ENCODE peak calls at places on chromosomes 12 and 14, in ten cellular contexts. B, P, K, G, T, Q, D, A, Z and V are unnamed samples.
A peak's percentile ranks its signal among the peaks of the same experiment; 100 is the strongest.

GRCh38 chr12:132561784-132562156 is 48.6 kb downstream of the LRCOL1 start:
- DNase-seq in B (no peak), P (no peak), K (no peak), G (peak; percentile 47), T (no peak), Q (no peak), D (no peak), A (no peak), Z (no peak), V (no peak)

GRCh38 chr14:37232907-37233481 is 35.3 kb downstream of the MIPOL1 start:
- DNase-seq in B (no peak), P (peak; percentile 69), K (no peak), G (no peak), T (no peak), Q (no peak), D (peak; percentile 52), A (peak; percentile 71), Z (no peak), V (no peak)

GRCh38 chr12:30753761-30754382 is 879 bp downstream of the CAPRIN2 start:
- DNase-seq in B (no peak), P (peak; percentile 65), K (no peak), G (no peak), T (no peak), Q (no peak), D (no peak), A (peak; percentile 53), Z (no peak), V (no peak)

GRCh38 chr12:124315316-124315924 is 20.5 kb downstream of the RFLNA start:
- DNase-seq in B (no peak), P (no peak), K (no peak), G (no peak), T (no peak), Q (no peak), D (no peak), A (no peak), Z (no peak), V (no peak)

GRCh38 chr12:116291218-116291617 is 13.7 kb upstream of the MED13L start:
- DNase-seq in B (no peak), P (no peak), K (no peak), G (no peak), T (no peak), Q (no peak), D (no peak), A (no peak), Z (no peak), V (no peak)

GRCh38 chr14:44995770-44996294 is 33.8 kb downstream of the TOGARAM1 start:
- DNase-seq in B (no peak), P (no peak), K (no peak), G (no peak), T (no peak), Q (no peak), D (no peak), A (no peak), Z (no peak), V (no peak)

GRCh38 chr12:115322275-115322674 is 638.3 kb upstream of the TBX3 start:
- DNase-seq in B (no peak), P (peak; percentile 64), K (no peak), G (no peak), T (no peak), Q (no peak), D (no peak), A (peak; percentile 34), Z (no peak), V (no peak)

GRCh38 chr12:6494351-6494743 is 445 bp downstream of the NCAPD2 start:
- DNase-seq in B (no peak), P (no peak), K (no peak), G (no peak), T (no peak), Q (no peak), D (no peak), A (no peak), Z (no peak), V (no peak)

GRCh38 chr12:14952295-14952995 is 9.0 kb downstream of the ARHGDIB start:
- DNase-seq in B (no peak), P (peak; percentile 68), K (no peak), G (no peak), T (no peak), Q (no peak), D (no peak), A (peak; percentile 98), Z (no peak), V (no peak)

GRCh38 chr12:121165316-121165715 is 32.6 kb downstream of the P2RX7 start:
- DNase-seq in B (no peak), P (peak; percentile 73), K (peak; percentile 33), G (no peak), T (no peak), Q (no peak), D (no peak), A (peak; percentile 57), Z (no peak), V (no peak)

GRCh38 chr14:31592619-31593018 is 31.4 kb downstream of the NUBPL start:
- DNase-seq in B (no peak), P (no peak), K (no peak), G (no peak), T (no peak), Q (no peak), D (no peak), A (peak; percentile 28), Z (no peak), V (no peak)

GRCh38 chr14:59303216-59303615 is 114.7 kb downstream of the DAAM1 start:
- DNase-seq in B (no peak), P (peak; percentile 63), K (no peak), G (no peak), T (no peak), Q (no peak), D (no peak), A (no peak), Z (no peak), V (no peak)

GRCh38 chr12:131505561-131505960 is 205.3 kb upstream of the SFSWAP start:
- DNase-seq in B (no peak), P (no peak), K (no peak), G (no peak), T (no peak), Q (no peak), D (no peak), A (no peak), Z (no peak), V (no peak)

GRCh38 chr14:103858063-103858820 is 10.9 kb upstream of the PPP1R13B start:
- DNase-seq in B (no peak), P (no peak), K (no peak), G (peak; percentile 25), T (peak; percentile 73), Q (no peak), D (no peak), A (no peak), Z (no peak), V (no peak)

GRCh38 chr12:61546296-61546695 is 713.9 kb upstream of the USP15 start:
- DNase-seq in B (no peak), P (no peak), K (no peak), G (no peak), T (no peak), Q (no peak), D (no peak), A (no peak), Z (no peak), V (no peak)
- TF ChIP-seq CTCF in B (peak; percentile 38), P (no peak), K (no peak), G (no peak), T (no peak), Q (no peak), D (no peak), A (no peak), Z (no peak), V (peak; percentile 45)

GRCh38 chr14:96078687-96079016 is 39.5 kb downstream of the C14orf132 start:
- DNase-seq in B (no peak), P (no peak), K (no peak), G (no peak), T (peak; percentile 43), Q (no peak), D (no peak), A (no peak), Z (no peak), V (no peak)

GRCh38 chr14:96080571-96080970 is 41.4 kb downstream of the C14orf132 start:
- DNase-seq in B (no peak), P (no peak), K (no peak), G (no peak), T (no peak), Q (no peak), D (no peak), A (no peak), Z (peak; percentile 27), V (no peak)

GRCh38 chr14:96081224-96081623 is 42.1 kb downstream of the C14orf132 start:
- DNase-seq in B (no peak), P (no peak), K (no peak), G (no peak), T (no peak), Q (no peak), D (no peak), A (no peak), Z (no peak), V (no peak)

GRCh38 chr14:96079066-96079465 is 39.9 kb downstream of the C14orf132 start:
- DNase-seq in B (no peak), P (no peak), K (no peak), G (no peak), T (no peak), Q (no peak), D (no peak), A (no peak), Z (peak; percentile 20), V (no peak)

GRCh38 chr14:96077983-96078686 is 39.0 kb downstream of the C14orf132 start:
- DNase-seq in B (no peak), P (peak; percentile 28), K (no peak), G (no peak), T (no peak), Q (no peak), D (no peak), A (no peak), Z (peak; percentile 41), V (no peak)
- TF ChIP-seq CTCF in B (no peak), P (no peak), K (no peak), G (no peak), T (no peak), Q (no peak), D (no peak), A (no peak), Z (no peak), V (no peak)

GRCh38 chr12:49954863-49955830 is 4.6 kb downstream of the AQP2 start:
- DNase-seq in B (no peak), P (no peak), K (no peak), G (no peak), T (peak; percentile 85), Q (no peak), D (no peak), A (no peak), Z (no peak), V (no peak)
- TF ChIP-seq CTCF in B (no peak), P (no peak), K (no peak), G (no peak), T (no peak), Q (no peak), D (no peak), A (no peak), Z (no peak), V (no peak)

GRCh38 chr12:109927622-109928021 is 27.5 kb downstream of the TCHP start:
- DNase-seq in B (no peak), P (peak; percentile 51), K (no peak), G (peak; percentile 42), T (no peak), Q (no peak), D (no peak), A (peak; percentile 57), Z (peak; percentile 39), V (no peak)
- TF ChIP-seq CTCF in B (peak; percentile 57), P (peak; percentile 83), K (peak; percentile 37), G (peak; percentile 29), T (peak; percentile 48), Q (peak; percentile 25), D (peak; percentile 17), A (peak; percentile 85), Z (peak; percentile 38), V (peak; percentile 77)

GRCh38 chr14:66015046-66015780 is 471.0 kb upstream of the CCDC196 start:
- DNase-seq in B (no peak), P (no peak), K (no peak), G (no peak), T (no peak), Q (no peak), D (no peak), A (no peak), Z (no peak), V (no peak)
- TF ChIP-seq CTCF in B (no peak), P (no peak), K (no peak), G (no peak), T (no peak), Q (no peak), D (no peak), A (no peak), Z (no peak), V (no peak)